ENCODE peak calls at places on chromosomes 5 and 9, in four cellular contexts. V, R, I and U are unnamed samples.

GRCh38 chr5:109136906-109137305 is 272.9 kb downstream of the PJA2 start:
- DNase-seq in V (no peak), R (no peak), I (no peak), U (no peak)

GRCh38 chr9:124164800-124165199 is 92.9 kb upstream of the NEK6 start:
- DNase-seq in V (no peak), R (no peak), I (no peak), U (no peak)

GRCh38 chr5:79840085-79840990 is 150.7 kb downstream of the CMYA5 start:
- DNase-seq in V (no peak), R (no peak), I (no peak), U (no peak)

GRCh38 chr9:130301483-130302286 is 36.1 kb downstream of the HMCN2 start:
- DNase-seq in V (no peak), R (no peak), I (no peak), U (no peak)

GRCh38 chr5:16741007-16741406 is 124.2 kb upstream of the RETREG1 start:
- DNase-seq in V (no peak), R (no peak), I (peak), U (no peak)

GRCh38 chr5:36360311-36360710 is 58.6 kb upstream of the RANBP3L start:
- DNase-seq in V (no peak), R (peak), I (no peak), U (no peak)

GRCh38 chr5:178143901-178144300 is 9.8 kb downstream of the NHP2 start:
- DNase-seq in V (no peak), R (no peak), I (no peak), U (no peak)

GRCh38 chr9:131981116-131981847 is 98.4 kb downstream of the MED27 start:
- DNase-seq in V (no peak), R (no peak), I (no peak), U (no peak)

GRCh38 chr9:132804576-132805295 is 73.3 kb downstream of the AK8 start:
- DNase-seq in V (no peak), R (no peak), I (no peak), U (no peak)

GRCh38 chr9:129176786-129177442 is 1.1 kb downstream of the IER5L start:
- DNase-seq in V (peak), R (no peak), I (no peak), U (no peak)

GRCh38 chr5:132427285-132428146 is 58.0 kb downstream of the SLC22A5 start:
- DNase-seq in V (no peak), R (no peak), I (no peak), U (no peak)

GRCh38 chr9:127525426-127526188 is 74.3 kb downstream of the LRSAM1 start:
- DNase-seq in V (peak), R (no peak), I (peak), U (peak)

GRCh38 chr5:177595991-177596774 is 3.7 kb upstream of the B4GALT7 start:
- DNase-seq in V (no peak), R (no peak), I (no peak), U (no peak)

GRCh38 chr5:181159286-181160143 is 12.1 kb downstream of the OR2V2 start:
- DNase-seq in V (peak), R (no peak), I (peak), U (peak)

GRCh38 chr5:73948289-73948688 is 322.3 kb downstream of the ARHGEF28 start:
- DNase-seq in V (no peak), R (no peak), I (no peak), U (no peak)

GRCh38 chr5:73977146-73977545 is 351.1 kb downstream of the ARHGEF28 start:
- DNase-seq in V (no peak), R (no peak), I (no peak), U (no peak)

GRCh38 chr9:117523531-117524153 is 108.8 kb upstream of the ASTN2 start:
- DNase-seq in V (no peak), R (no peak), I (no peak), U (no peak)

GRCh38 chr9:114304416-114305188 is 18.3 kb upstream of the ORM1 start:
- DNase-seq in V (no peak), R (no peak), I (no peak), U (no peak)

GRCh38 chr9:101166717-101167116 is 138.2 kb downstream of the PLPPR1 start:
- DNase-seq in V (no peak), R (no peak), I (no peak), U (no peak)

GRCh38 chr5:123964916-123965315 is 452.9 kb downstream of the CSNK1G3 start:
- DNase-seq in V (no peak), R (no peak), I (no peak), U (no peak)

GRCh38 chr9:89278997-89279739 is 31.8 kb upstream of the CKS2 start:
- DNase-seq in V (peak), R (no peak), I (peak), U (peak)

GRCh38 chr5:56012281-56012963 is 17.7 kb upstream of the IL6ST start:
- DNase-seq in V (no peak), R (no peak), I (peak), U (no peak)

GRCh38 chr5:138615461-138615860 is 40.3 kb upstream of the HSPA9 start:
- DNase-seq in V (no peak), R (no peak), I (no peak), U (no peak)

GRCh38 chr5:139725073-139725830 is 70.4 kb upstream of the PSD2 start:
- DNase-seq in V (no peak), R (no peak), I (peak), U (peak)

GRCh38 chr9:132670816-132671371 is 630 bp downstream of the GTF3C4 start:
- DNase-seq in V (peak), R (no peak), I (no peak), U (peak)

GRCh38 chr9:69056416-69056815 is 20.9 kb downstream of the FXN start:
- DNase-seq in V (no peak), R (no peak), I (no peak), U (no peak)

GRCh38 chr5:163379298-163380155 is 57.9 kb upstream of the CCNG1 start:
- DNase-seq in V (peak), R (no peak), I (peak), U (peak)

GRCh38 chr9:33452828-33453271 is 5.5 kb upstream of the AQP3 start:
- DNase-seq in V (peak), R (no peak), I (peak), U (peak)

GRCh38 chr9:109816490-109816889 is 36.5 kb downstream of the PALM2AKAP2 start:
- DNase-seq in V (peak), R (no peak), I (peak), U (peak)
- TF ChIP-seq CHD4 in V (no peak), R (no peak), I (no peak), U (no peak)

DNA sequence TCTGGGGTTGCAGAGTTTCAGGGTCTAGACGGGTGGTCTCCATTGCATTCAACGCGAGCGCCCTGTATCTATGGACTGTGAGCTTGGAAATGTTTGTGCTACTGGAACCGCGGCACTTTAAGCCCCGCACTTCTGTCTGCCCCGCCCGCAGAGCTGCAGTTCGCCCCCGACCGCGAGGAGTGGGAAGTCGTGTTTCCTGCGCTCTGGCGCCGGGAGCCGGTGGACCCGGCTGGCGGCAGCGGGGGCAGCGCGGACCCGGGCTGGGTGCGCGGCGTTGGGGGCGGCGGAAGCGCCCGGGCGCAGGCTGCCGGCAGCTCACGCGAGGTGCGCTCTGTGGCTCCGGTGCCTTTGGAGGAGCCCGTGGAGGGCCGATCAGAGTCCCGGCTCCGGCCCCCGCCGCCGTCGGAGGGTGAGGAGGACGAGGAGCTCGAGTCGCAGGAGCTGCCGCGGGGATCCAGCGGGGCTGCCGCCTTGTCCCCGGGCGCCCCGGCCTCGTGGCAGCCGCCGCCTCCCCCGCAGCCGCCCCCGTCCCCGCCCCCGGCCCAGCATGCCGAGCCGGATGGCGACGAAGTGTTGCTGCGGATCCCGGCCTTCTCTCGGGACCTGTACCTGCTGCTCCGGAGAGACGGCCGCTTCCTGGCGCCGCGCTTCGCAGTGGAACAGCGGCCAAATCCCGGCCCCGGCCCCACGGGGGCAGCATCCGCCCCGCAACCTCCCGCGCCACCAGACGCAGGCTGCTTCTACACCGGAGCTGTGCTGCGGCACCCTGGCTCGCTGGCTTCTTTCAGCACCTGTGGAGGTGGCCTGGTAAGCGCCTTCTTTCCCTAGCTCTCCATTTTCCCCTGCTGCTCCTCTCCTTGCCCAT is 1.1 kb downstream of the ADAMTS19 start:
- DNase-seq in V (peak), R (no peak), I (no peak), U (peak)
- TF ChIP-seq CHD4 in V (no peak), R (no peak), I (no peak), U (no peak)

GRCh38 chr9:73038613-73039012 is 85.8 kb upstream of the ALDH1A1 start:
- DNase-seq in V (peak), R (no peak), I (no peak), U (peak)
- TF ChIP-seq CHD4 in V (no peak), R (no peak), I (no peak), U (no peak)

DNA sequence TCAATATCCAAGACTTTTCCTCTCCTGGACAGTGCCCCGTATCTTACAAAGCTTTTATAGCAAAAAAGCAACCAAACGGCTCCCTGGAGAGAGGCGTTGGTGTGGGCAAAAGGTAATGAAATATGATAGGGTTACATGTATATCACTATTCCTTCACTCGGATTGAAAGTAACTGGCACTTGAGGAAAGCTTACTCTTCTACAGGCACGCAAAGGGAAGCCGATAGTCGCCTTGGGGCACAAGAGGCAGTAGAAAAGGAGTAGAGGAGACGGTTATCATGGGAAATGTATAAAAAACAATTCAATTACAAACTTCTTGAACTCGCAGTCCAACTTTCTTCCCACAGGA is 1.1 kb downstream of the DIAPH1 start:
- DNase-seq in V (no peak), R (no peak), I (no peak), U (peak)
- TF ChIP-seq CHD4 in V (no peak), R (no peak), I (no peak), U (no peak)

GRCh38 chr5:172901788-172902496 is 57.3 kb upstream of the RPL26L1 start:
- DNase-seq in V (peak), R (no peak), I (no peak), U (no peak)
- TF ChIP-seq CHD4 in V (no peak), R (no peak), I (no peak), U (no peak)